ENCODE peak calls at places on chromosomes 5 and 9, in nine cellular contexts. H is GM06990, P is A549, J is ovary, R is transverse colon, I is PC-9, C is choroid plexus epithelial cell, N is A673, F is pancreas. K is an unnamed sample.

GRCh38 chr5:124025306-124025705 is 513.3 kb downstream of the CSNK1G3 start:
- DNase-seq in C (no peak), R (no peak), I (no peak), H (no peak), P (no peak), J (no peak), F (no peak), N (no peak), K (no peak)

GRCh38 chr9:134377976-134378375 is 51.7 kb downstream of the RXRA start:
- DNase-seq in J (no peak), R (peak; percentile 94), C (no peak), I (peak; percentile 97), N (no peak), F (peak; percentile 76), H (no peak), P (peak; percentile 67), K (no peak)

GRCh38 chr5:66655395-66656324 is 59.5 kb downstream of the MAST4 start:
- DNase-seq in C (peak; percentile 53), I (no peak), N (no peak), F (no peak), J (no peak), P (no peak), H (no peak), R (no peak), K (peak; percentile 58)

GRCh38 chr9:132600326-132600984 is 18.0 kb downstream of the BARHL1 start:
- DNase-seq in R (no peak), I (no peak), J (no peak), P (no peak), C (no peak), F (no peak), H (no peak), N (no peak), K (no peak)

GRCh38 chr5:127785098-127785927 is 82.1 kb downstream of the CCDC192 start:
- DNase-seq in F (no peak), I (no peak), H (no peak), J (no peak), N (no peak), P (no peak), C (peak; percentile 92), R (no peak), K (peak; percentile 70)

GRCh38 chr5:173653822-173654523 is 37.5 kb upstream of the BOD1 start:
- DNase-seq in F (no peak), N (no peak), R (no peak), P (no peak), C (no peak), I (no peak), J (no peak), H (no peak), K (no peak)

GRCh38 chr5:173733065-173733824 is 116.8 kb upstream of the BOD1 start:
- DNase-seq in N (no peak), H (no peak), F (no peak), R (no peak), J (no peak), P (no peak), C (no peak), I (no peak), K (no peak)

GRCh38 chr5:126949475-126949874 is 80.9 kb downstream of the MARCHF3 start:
- DNase-seq in P (no peak), N (no peak), I (no peak), J (no peak), H (no peak), F (no peak), R (no peak), C (no peak), K (no peak)

GRCh38 chr9:93028448-93029006 is 30.0 kb upstream of the SUSD3 start:
- DNase-seq in J (no peak), N (peak; percentile 73), R (peak; percentile 16), F (no peak), I (no peak), H (no peak), C (no peak), P (no peak), K (no peak)

GRCh38 chr9:119003218-119003617 is 366.0 kb downstream of the BRINP1 start:
- DNase-seq in N (no peak), I (no peak), C (no peak), J (no peak), R (no peak), H (no peak), P (no peak), F (no peak), K (no peak)

GRCh38 chr9:93235278-93235960 is 51.5 kb downstream of the WNK2 start:
- DNase-seq in I (no peak), P (no peak), J (no peak), N (no peak), F (no peak), C (no peak), H (no peak), R (no peak), K (no peak)

GRCh38 chr9:89304479-89305188 is 6.4 kb upstream of the CKS2 start:
- DNase-seq in H (peak; percentile 20), F (no peak), R (no peak), C (no peak), N (no peak), I (no peak), J (no peak), P (no peak), K (no peak)

GRCh38 chr9:546235-546634 is 295.3 kb upstream of the DMRT1 start:
- DNase-seq in I (no peak), F (no peak), J (no peak), R (no peak), H (no peak), N (no peak), P (no peak), C (no peak), K (no peak)

GRCh38 chr9:547309-547708 is 294.2 kb upstream of the DMRT1 start:
- DNase-seq in F (no peak), P (no peak), N (no peak), J (no peak), C (no peak), I (no peak), H (no peak), R (no peak), K (no peak)

GRCh38 chr9:549425-549997 is 292.0 kb upstream of the DMRT1 start:
- DNase-seq in H (no peak), J (no peak), I (no peak), P (no peak), F (no peak), C (no peak), N (no peak), R (no peak), K (no peak)

GRCh38 chr9:545480-545879 is 296.0 kb upstream of the DMRT1 start:
- DNase-seq in C (no peak), P (no peak), J (peak; percentile 76), H (no peak), N (no peak), R (no peak), I (no peak), F (no peak), K (peak; percentile 57)

DNA sequence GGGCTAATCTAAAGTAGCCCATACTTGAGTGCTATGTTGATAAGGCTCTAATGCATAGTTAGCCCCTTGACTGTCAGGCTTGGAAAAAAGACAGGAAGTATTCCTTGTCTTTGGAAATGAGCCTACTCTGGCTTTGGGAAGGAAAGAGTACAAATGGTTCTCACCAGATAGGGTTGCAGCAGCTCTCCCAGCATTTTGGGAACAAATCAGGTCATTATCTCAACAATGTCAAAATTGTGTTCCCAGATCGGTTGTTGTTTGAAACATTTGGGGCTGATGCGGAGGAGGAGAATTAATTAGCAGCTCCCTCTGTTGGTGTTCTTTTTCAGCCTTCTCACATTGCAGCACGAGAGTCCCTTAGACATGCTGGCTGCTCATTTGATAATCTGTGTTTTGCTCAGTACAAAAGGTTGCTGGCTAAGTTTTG is 294.7 kb upstream of the DMRT1 start:
- DNase-seq in F (no peak), R (no peak), C (peak; percentile 24), P (no peak), I (no peak), H (no peak), N (no peak), J (peak; percentile 54), K (peak; percentile 52)
- H3K4me3 ChIP-seq in F (no peak overlapping the region), R (no peak overlapping the region), C (no peak overlapping the region), P (no peak overlapping the region), I (no peak overlapping the region), H (no peak overlapping the region), N (no peak overlapping the region), J (no peak overlapping the region), K (no peak overlapping the region)

DNA sequence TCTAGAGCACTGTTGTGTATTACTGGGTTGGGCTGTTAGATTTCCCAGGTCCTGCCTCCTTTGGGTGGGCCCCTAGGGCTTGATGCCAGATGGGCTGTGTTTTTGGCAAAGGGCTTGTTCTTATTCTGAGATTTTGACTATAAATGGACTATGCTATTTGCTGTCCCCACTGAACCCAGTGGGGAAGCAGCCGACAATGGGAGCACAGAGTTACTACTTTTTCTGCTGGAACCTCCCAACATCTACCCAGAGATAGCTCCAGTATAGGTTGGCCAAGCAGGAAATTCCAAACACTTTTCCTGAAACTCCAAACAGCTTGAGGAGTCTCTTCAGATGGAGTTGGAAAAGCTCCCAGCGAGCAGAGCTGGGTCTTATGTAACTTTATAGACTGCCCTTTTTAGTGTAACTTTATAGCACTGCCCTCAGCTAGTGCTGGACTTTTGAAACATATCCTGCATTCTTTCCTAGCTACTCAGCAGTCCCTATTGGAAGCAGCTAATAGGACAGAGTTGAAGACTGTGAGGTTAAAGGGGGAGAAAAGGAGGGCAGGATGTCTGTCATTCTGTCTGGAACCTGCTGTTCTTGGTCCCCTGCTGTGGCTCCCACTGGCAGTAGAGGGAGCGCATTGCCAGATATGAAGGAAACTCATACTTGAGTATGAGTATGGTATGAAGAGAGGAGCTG is 21.0 kb downstream of the RUSC2 start:
- DNase-seq in F (no peak), R (peak; percentile 59), J (peak; percentile 83), P (peak; percentile 79), H (no peak), I (peak; percentile 51), N (no peak), C (peak; percentile 95), K (peak; percentile 100)
- TF ChIP-seq CTCF in F (no peak), R (no peak), J (no peak), P (peak; percentile 40), H (no peak), I (no peak), N (no peak), C (peak; percentile 34), K (peak; percentile 32)

GRCh38 chr9:129919283-129919682 is 84.0 kb downstream of the USP20 start:
- DNase-seq in N (no peak), F (no peak), I (no peak), H (no peak), C (no peak), P (no peak), J (no peak), R (no peak), K (no peak)
- H3K4me3 ChIP-seq in N (no peak overlapping the region), F (no peak overlapping the region), I (no peak overlapping the region), H (no peak overlapping the region), C (no peak overlapping the region), P (no peak overlapping the region), J (no peak overlapping the region), R (no peak overlapping the region), K (no peak overlapping the region)

DNA sequence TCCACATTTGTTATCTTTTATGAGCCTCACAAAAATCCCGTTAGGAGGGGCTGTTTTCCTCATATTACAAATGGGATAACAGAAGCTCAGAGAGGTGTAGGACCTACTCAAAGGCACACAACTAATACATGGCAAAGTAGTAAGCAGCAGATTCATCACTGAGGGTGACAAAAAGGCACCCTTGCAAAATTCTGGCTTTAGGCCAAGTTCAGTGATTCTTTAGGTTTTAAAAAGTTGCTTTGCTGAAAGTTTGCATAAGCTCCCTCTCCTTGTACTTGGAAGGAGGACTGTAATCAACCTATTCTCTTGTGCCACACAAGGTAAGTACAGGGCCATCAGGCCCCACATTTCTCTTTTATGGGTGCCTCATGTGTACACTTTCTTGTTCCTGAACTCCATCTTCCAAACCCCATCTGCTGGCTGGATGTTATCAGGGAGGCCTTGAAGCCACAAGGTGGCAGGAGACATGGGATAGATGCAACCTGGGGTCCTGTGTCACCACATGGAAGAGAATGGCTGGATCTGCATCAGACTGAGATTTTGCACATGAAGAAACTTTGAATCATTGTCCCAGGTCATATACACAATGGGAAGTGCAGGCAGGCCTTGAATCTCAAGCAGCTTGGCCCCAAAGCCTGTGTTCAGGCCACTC is 311.6 kb downstream of the MSX2 start:
- DNase-seq in R (no peak), H (no peak), F (no peak), J (no peak), I (no peak), C (no peak), P (peak; percentile 9), N (no peak), K (no peak)
- TF ChIP-seq CTCF in R (no peak), H (no peak), F (no peak), J (no peak), I (no peak), C (no peak), P (no peak), N (no peak), K (no peak)